ENCODE peak calls at places on chromosome 13, in four cellular contexts. One of them, this sample, is unnamed.
A peak's percentile ranks its signal among the peaks of the same experiment; 100 is the strongest.

GRCh38 chr13:77518266-77518665 is 17.2 kb upstream of the SCEL start:
- DNase-seq in pancreas: no peak
- DNase-seq in uterus: no peak
- DNase-seq in mammary epithelial cell: no peak
- DNase-seq in this sample: no peak

GRCh38 chr13:70203661-70204229 is 95.5 kb upstream of the KLHL1 start:
- DNase-seq in pancreas: no peak
- DNase-seq in mammary epithelial cell: no peak
- DNase-seq in uterus: no peak
- DNase-seq in this sample: no peak

GRCh38 chr13:72651196-72651595 is 76.2 kb downstream of the MZT1 start:
- DNase-seq in uterus: no peak
- DNase-seq in mammary epithelial cell: no peak
- DNase-seq in pancreas: no peak
- DNase-seq in this sample: no peak

GRCh38 chr13:43411211-43411610 is 375.6 kb downstream of the ENOX1 start:
- DNase-seq in uterus: no peak
- DNase-seq in mammary epithelial cell: no peak
- DNase-seq in pancreas: no peak
- DNase-seq in this sample: no peak

GRCh38 chr13:31322025-31322424 is 122.2 kb downstream of the B3GLCT start:
- DNase-seq in mammary epithelial cell: peak; percentile 24
- DNase-seq in pancreas: no peak
- DNase-seq in uterus: peak; percentile 35
- DNase-seq in this sample: no peak

GRCh38 chr13:87537946-87538345 is 133.2 kb upstream of the SLITRK5 start:
- DNase-seq in mammary epithelial cell: no peak
- DNase-seq in uterus: no peak
- DNase-seq in pancreas: no peak
- DNase-seq in this sample: no peak

GRCh38 chr13:43964698-43965097 is 85.0 kb downstream of the LACC1 start:
- DNase-seq in pancreas: no peak
- DNase-seq in mammary epithelial cell: no peak
- DNase-seq in uterus: no peak
- DNase-seq in this sample: no peak

GRCh38 chr13:73715114-73715909 is 418.9 kb downstream of the KLF12 start:
- DNase-seq in uterus: no peak
- DNase-seq in pancreas: no peak
- DNase-seq in mammary epithelial cell: peak; percentile 12
- DNase-seq in this sample: no peak

GRCh38 chr13:27728271-27728670 is 64.0 kb upstream of the GSX1 start:
- DNase-seq in uterus: no peak
- DNase-seq in mammary epithelial cell: no peak
- DNase-seq in pancreas: no peak
- DNase-seq in this sample: no peak

GRCh38 chr13:51849145-51850101 is 4.4 kb upstream of the TMEM272 start:
- DNase-seq in uterus: no peak
- DNase-seq in mammary epithelial cell: no peak
- DNase-seq in pancreas: no peak
- DNase-seq in this sample: peak; percentile 26

GRCh38 chr13:21846605-21847004 is 175.7 kb downstream of the FGF9 start:
- DNase-seq in mammary epithelial cell: no peak
- DNase-seq in pancreas: no peak
- DNase-seq in uterus: no peak
- DNase-seq in this sample: no peak

GRCh38 chr13:53105881-53106280 is 77.3 kb downstream of the OLFM4 start:
- DNase-seq in pancreas: no peak
- DNase-seq in mammary epithelial cell: no peak
- DNase-seq in uterus: no peak
- DNase-seq in this sample: no peak

GRCh38 chr13:97600438-97601080 is 166.6 kb downstream of the RAP2A start:
- DNase-seq in mammary epithelial cell: peak; percentile 67
- DNase-seq in uterus: no peak
- DNase-seq in pancreas: no peak
- DNase-seq in this sample: no peak

GRCh38 chr13:104057851-104058250 is 991.6 kb upstream of the SLC10A2 start:
- DNase-seq in uterus: no peak
- DNase-seq in mammary epithelial cell: no peak
- DNase-seq in pancreas: no peak
- DNase-seq in this sample: no peak

GRCh38 chr13:40665061-40665753 is 1.2 kb downstream of the FOXO1 start:
- DNase-seq in uterus: peak; percentile 48
- DNase-seq in pancreas: peak; percentile 85
- DNase-seq in mammary epithelial cell: peak; percentile 52
- DNase-seq in this sample: peak; percentile 58

GRCh38 chr13:30846311-30846710 is 59.8 kb upstream of the MEDAG start:
- DNase-seq in uterus: no peak
- DNase-seq in pancreas: no peak
- DNase-seq in mammary epithelial cell: peak; percentile 58
- DNase-seq in this sample: no peak

GRCh38 chr13:97403893-97404683 is 29.9 kb upstream of the RAP2A start:
- DNase-seq in uterus: no peak
- DNase-seq in mammary epithelial cell: no peak
- DNase-seq in pancreas: no peak
- DNase-seq in this sample: no peak

GRCh38 chr13:30276178-30276577 is 31.2 kb downstream of the KATNAL1 start:
- DNase-seq in pancreas: no peak
- DNase-seq in uterus: no peak
- DNase-seq in mammary epithelial cell: no peak
- DNase-seq in this sample: no peak

GRCh38 chr13:94331281-94331680 is 148.2 kb downstream of the DCT start:
- DNase-seq in pancreas: no peak
- DNase-seq in mammary epithelial cell: no peak
- DNase-seq in uterus: no peak
- DNase-seq in this sample: no peak

GRCh38 chr13:26515721-26516120 is 41.8 kb upstream of the WASF3 start:
- DNase-seq in uterus: no peak
- DNase-seq in mammary epithelial cell: no peak
- DNase-seq in pancreas: no peak
- DNase-seq in this sample: no peak

GRCh38 chr13:47044842-47045241 is 148.0 kb upstream of the HTR2A start:
- DNase-seq in mammary epithelial cell: no peak
- DNase-seq in pancreas: no peak
- DNase-seq in uterus: no peak
- DNase-seq in this sample: no peak

GRCh38 chr13:109415057-109415456 is 371.3 kb downstream of the IRS2 start:
- DNase-seq in mammary epithelial cell: no peak
- DNase-seq in uterus: no peak
- DNase-seq in pancreas: no peak
- DNase-seq in this sample: no peak

GRCh38 chr13:97258801-97259200 is 36.7 kb downstream of the MBNL2 start:
- DNase-seq in uterus: no peak
- DNase-seq in pancreas: no peak
- DNase-seq in mammary epithelial cell: no peak
- DNase-seq in this sample: no peak

GRCh38 chr13:107864543-107865460 is 350.5 kb downstream of the LIG4 start:
- DNase-seq in uterus: no peak
- DNase-seq in pancreas: no peak
- DNase-seq in mammary epithelial cell: peak; percentile 31
- DNase-seq in this sample: no peak

GRCh38 chr13:102658678-102659077 is 36.2 kb downstream of the METTL21C start:
- DNase-seq in mammary epithelial cell: no peak
- DNase-seq in uterus: no peak
- DNase-seq in pancreas: no peak
- DNase-seq in this sample: no peak

GRCh38 chr13:42490676-42491075 is 83.3 kb upstream of the TNFSF11 start:
- DNase-seq in mammary epithelial cell: no peak
- DNase-seq in uterus: no peak
- DNase-seq in pancreas: no peak
- DNase-seq in this sample: no peak

GRCh38 chr13:42477588-42478190 is 96.3 kb upstream of the TNFSF11 start:
- DNase-seq in pancreas: no peak
- DNase-seq in mammary epithelial cell: no peak
- DNase-seq in uterus: no peak
- DNase-seq in this sample: no peak

GRCh38 chr13:51717786-51718398 is 86.1 kb downstream of the DHRS12 start:
- DNase-seq in mammary epithelial cell: no peak
- DNase-seq in pancreas: no peak
- DNase-seq in uterus: no peak
- DNase-seq in this sample: no peak

GRCh38 chr13:90447735-90448103 is 899.8 kb upstream of the MIR17HG start:
- DNase-seq in uterus: no peak
- DNase-seq in pancreas: no peak
- DNase-seq in mammary epithelial cell: peak; percentile 68
- DNase-seq in this sample: no peak

GRCh38 chr13:73216381-73216831 is 157.6 kb downstream of the KLF5 start:
- DNase-seq in pancreas: no peak
- DNase-seq in mammary epithelial cell: peak; percentile 83
- DNase-seq in uterus: no peak
- DNase-seq in this sample: no peak

DNA sequence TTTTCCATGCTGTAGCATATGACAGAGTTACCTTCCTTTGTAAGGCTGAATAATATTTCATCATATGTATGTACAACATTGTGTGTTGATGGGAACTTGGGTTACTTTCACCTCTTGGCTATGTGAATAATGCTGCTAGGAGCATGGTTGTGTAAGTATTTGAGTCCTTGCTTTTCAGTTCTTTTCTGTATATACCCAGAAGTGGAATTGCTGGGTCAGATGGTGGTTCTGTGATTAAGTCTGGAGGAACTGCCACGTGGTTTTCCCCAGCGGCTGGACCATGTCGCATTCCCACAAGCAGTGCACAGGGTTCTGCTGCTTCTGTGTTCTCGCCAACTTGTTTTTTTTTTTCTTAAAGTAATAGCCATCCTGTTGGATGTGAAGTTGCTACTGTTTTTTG is 101.1 kb upstream of the TEX29 start:
- DNase-seq in pancreas: no peak
- DNase-seq in uterus: no peak
- DNase-seq in mammary epithelial cell: peak; percentile 12
- DNase-seq in this sample: no peak
- H3K27ac ChIP-seq in pancreas: no peak overlapping the region
- H3K27ac ChIP-seq in uterus: peak overlapping the region; percentile 18
- H3K27ac ChIP-seq in mammary epithelial cell: no peak overlapping the region
- H3K27ac ChIP-seq in this sample: no peak overlapping the region

DNA sequence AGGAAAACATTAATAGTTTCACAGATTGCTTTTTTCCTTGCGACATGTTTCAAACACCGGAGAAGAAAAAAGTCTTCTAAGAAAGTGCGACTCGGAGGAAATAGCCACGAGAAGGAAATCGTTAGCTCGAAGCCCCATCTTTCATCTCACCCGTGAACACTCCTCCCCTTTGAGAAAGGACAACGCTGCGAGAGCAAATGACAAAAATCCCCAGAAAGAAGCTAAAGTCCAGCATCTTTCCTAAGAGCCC is 65.5 kb downstream of the KCNRG start:
- DNase-seq in pancreas: no peak
- DNase-seq in mammary epithelial cell: peak; percentile 55
- DNase-seq in uterus: no peak
- DNase-seq in this sample: no peak
- H3K4me1 ChIP-seq in pancreas: peaks cover 6% of the 10 kb centered on the region
- H3K4me1 ChIP-seq in mammary epithelial cell: peaks cover 1% of the 10 kb centered on the region
- H3K4me1 ChIP-seq in uterus: no peaks in the 10 kb centered on the region
- H3K4me1 ChIP-seq in this sample: no peaks in the 10 kb centered on the region

DNA sequence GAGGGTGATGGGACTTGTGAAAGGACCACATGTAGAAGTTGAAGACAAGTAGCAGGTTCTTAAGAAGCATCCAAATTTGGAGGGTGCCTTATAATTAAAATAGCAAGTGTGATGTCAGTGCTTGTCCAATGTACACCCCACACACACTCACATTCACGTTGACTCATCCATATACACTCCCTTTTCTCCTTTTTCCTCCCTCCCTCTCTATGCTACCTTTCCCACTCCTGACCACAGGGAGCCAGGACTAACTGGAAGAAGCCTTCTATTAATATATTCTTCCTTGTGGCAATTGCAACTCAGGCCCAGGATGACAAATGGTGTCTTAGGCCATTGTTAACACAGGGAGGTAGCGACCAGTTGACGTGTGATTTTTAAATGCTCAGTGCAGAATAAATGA is 16.3 kb upstream of the GPR183 start:
- DNase-seq in pancreas: no peak
- DNase-seq in mammary epithelial cell: peak; percentile 51
- DNase-seq in uterus: no peak
- DNase-seq in this sample: no peak
- H3K27ac ChIP-seq in pancreas: no peak overlapping the region
- H3K27ac ChIP-seq in mammary epithelial cell: no peak overlapping the region
- H3K27ac ChIP-seq in uterus: no peak overlapping the region
- H3K27ac ChIP-seq in this sample: peak overlapping the region; percentile 10

DNA sequence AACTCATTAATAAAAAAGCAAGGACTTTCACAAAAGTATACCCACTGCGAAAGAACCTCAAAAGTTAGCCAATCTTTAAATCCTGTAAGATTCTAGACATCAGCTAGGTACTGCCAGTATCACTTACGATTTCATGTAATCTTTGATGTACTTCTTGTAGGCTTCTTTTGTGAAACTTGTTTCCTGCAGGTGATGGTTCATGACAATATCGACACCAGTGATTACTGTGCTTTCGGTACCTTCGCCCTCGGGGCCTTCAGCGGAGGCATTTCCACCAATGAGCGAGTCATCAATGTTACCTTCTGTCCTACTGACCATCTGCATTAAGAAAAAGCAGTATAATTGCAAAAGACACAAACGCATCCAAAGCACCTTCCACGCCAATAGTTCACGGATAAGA is 1.1 kb downstream of the TPT1 start:
- DNase-seq in uterus: no peak
- DNase-seq in pancreas: no peak
- DNase-seq in mammary epithelial cell: no peak
- DNase-seq in this sample: no peak
- H3K4me1 ChIP-seq in uterus: peaks cover 25% of the 10 kb centered on the region
- H3K4me1 ChIP-seq in pancreas: peaks cover 48% of the 10 kb centered on the region
- H3K4me1 ChIP-seq in mammary epithelial cell: peaks cover 52% of the 10 kb centered on the region
- H3K4me1 ChIP-seq in this sample: peaks cover 19% of the 10 kb centered on the region

DNA sequence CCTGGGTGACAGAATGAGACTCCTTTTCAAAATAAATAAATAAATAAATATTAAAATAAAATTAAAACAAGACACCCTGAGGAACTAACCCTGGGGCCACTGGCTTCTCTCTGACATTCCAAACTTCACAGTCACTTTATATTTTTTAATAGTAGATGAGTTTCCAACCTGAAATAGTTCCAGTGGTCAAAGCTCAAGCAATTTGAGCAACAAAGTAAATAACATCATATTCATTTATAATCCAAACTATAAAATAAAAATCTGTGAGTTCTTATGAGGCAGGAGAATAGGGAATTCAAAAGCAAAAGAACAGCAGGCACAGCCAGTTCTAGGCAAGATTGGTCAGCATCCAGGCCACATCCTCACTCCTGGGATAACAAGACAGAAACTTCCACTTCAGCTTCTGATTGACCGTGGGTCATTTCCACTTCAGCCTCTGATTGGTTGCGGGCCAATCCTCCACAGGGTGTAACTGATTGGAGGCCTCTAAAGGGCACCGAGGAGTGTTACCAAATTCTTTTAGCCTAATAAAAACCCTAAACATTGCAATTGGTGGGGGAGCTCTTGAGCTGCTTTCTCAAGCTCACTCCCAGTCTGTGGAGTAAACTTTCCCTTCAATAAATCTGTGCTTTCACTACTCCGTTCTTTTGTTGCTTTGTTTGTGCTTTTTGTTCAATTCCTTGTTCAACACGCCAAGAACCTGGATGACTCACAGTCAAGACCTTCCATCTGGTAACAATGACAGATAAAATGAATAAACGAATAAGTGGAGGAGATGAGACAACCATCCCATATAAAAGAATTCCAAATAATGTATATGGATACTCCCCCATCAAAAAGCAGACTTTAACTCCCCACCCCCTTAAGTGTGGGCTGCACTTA is 42.5 kb upstream of the AMER2 start:
- DNase-seq in mammary epithelial cell: peak; percentile 16
- DNase-seq in pancreas: no peak
- DNase-seq in uterus: peak; percentile 37
- DNase-seq in this sample: no peak
- H3K27ac ChIP-seq in mammary epithelial cell: no peak overlapping the region
- H3K27ac ChIP-seq in pancreas: no peak overlapping the region
- H3K27ac ChIP-seq in uterus: no peak overlapping the region
- H3K27ac ChIP-seq in this sample: no peak overlapping the region

GRCh38 chr13:33263976-33264619 is 21.5 kb downstream of the STARD13 start:
- DNase-seq in pancreas: no peak
- DNase-seq in mammary epithelial cell: no peak
- DNase-seq in uterus: no peak
- DNase-seq in this sample: no peak
- H3K4me1 ChIP-seq in pancreas: peaks cover 32% of the 10 kb centered on the region
- H3K4me1 ChIP-seq in mammary epithelial cell: peaks cover 36% of the 10 kb centered on the region
- H3K4me1 ChIP-seq in uterus: no peaks in the 10 kb centered on the region
- H3K4me1 ChIP-seq in this sample: no peaks in the 10 kb centered on the region